ENCODE peak calls at places on chromosomes 5 and 9, in seven cellular contexts. O is HepG2, I is IMR-90, K is HCT116, D is A549, G is GM12878, L is K562. X is an unnamed sample.

GRCh38 chr5:1107167-1108007 is 4.5 kb downstream of the SLC12A7 start:
- DNase-seq in O (peak), K (no peak), D (no peak), I (no peak), G (no peak), L (no peak), X (peak)

GRCh38 chr9:68949271-68950000 is 64.5 kb downstream of the PRKACG start:
- DNase-seq in G (peak), L (no peak), I (no peak), O (no peak), K (no peak), D (no peak), X (no peak)

GRCh38 chr5:109865636-109866035 is 175.9 kb downstream of the MAN2A1 start:
- DNase-seq in D (no peak), G (no peak), I (peak), L (no peak), K (no peak), O (peak), X (peak)

GRCh38 chr9:113503613-113504230 is 40.2 kb downstream of the RGS3 start:
- DNase-seq in O (no peak), K (no peak), L (no peak), I (peak), D (no peak), G (no peak), X (no peak)

GRCh38 chr5:90015584-90016018 is 394.0 kb downstream of the CETN3 start:
- DNase-seq in G (peak), D (no peak), L (no peak), K (no peak), O (no peak), I (peak), X (no peak)

GRCh38 chr9:33318781-33319180 is 28.5 kb downstream of the NFX1 start:
- DNase-seq in L (no peak), G (no peak), K (no peak), O (no peak), D (no peak), I (no peak), X (no peak)

GRCh38 chr9:74478606-74479005 is 18.5 kb upstream of the RORB start:
- DNase-seq in O (no peak), L (no peak), I (no peak), G (no peak), K (no peak), D (no peak), X (no peak)

GRCh38 chr5:112226215-112226614 is 192.9 kb downstream of the EPB41L4A start:
- DNase-seq in I (no peak), G (no peak), K (no peak), D (no peak), O (no peak), L (no peak), X (no peak)

GRCh38 chr9:112029921-112030444 is 133.4 kb downstream of the UGCG start:
- DNase-seq in O (peak), I (peak), L (no peak), K (no peak), G (no peak), D (peak), X (no peak)

GRCh38 chr5:56919942-56920662 is 10.7 kb downstream of the SETD9 start:
- DNase-seq in I (no peak), O (no peak), K (no peak), L (no peak), D (no peak), G (no peak), X (no peak)

GRCh38 chr9:89720721-89721660 is 116.2 kb downstream of the GADD45G start:
- DNase-seq in K (no peak), L (no peak), G (no peak), O (no peak), D (no peak), I (no peak), X (no peak)

GRCh38 chr5:55226027-55226933 is 835 bp downstream of the MCIDAS start:
- DNase-seq in D (peak), G (no peak), K (peak), L (peak), O (peak), I (peak), X (peak)

GRCh38 chr5:72522607-72523006 is 15.4 kb upstream of the ZNF366 start:
- DNase-seq in O (no peak), K (no peak), L (no peak), G (no peak), I (no peak), D (no peak), X (no peak)

GRCh38 chr9:131167146-131167692 is 41.8 kb downstream of the NUP214 start:
- DNase-seq in G (no peak), D (no peak), O (no peak), I (no peak), L (no peak), K (no peak), X (no peak)

GRCh38 chr5:15757103-15757502 is 257.1 kb downstream of the FBXL7 start:
- DNase-seq in L (no peak), G (no peak), K (no peak), I (peak), O (no peak), D (no peak), X (no peak)

GRCh38 chr9:4640027-4640426 is 22.1 kb upstream of the PLPP6 start:
- DNase-seq in D (no peak), G (no peak), I (no peak), O (peak), L (peak), K (peak), X (no peak)

GRCh38 chr5:150765789-150766149 is 7.0 kb upstream of the DCTN4 start:
- DNase-seq in D (no peak), G (no peak), O (no peak), I (no peak), L (no peak), K (no peak), X (no peak)

GRCh38 chr9:70566743-70567142 is 152.3 kb upstream of the KLF9 start:
- DNase-seq in O (no peak), G (no peak), K (no peak), I (no peak), D (no peak), L (no peak), X (no peak)

GRCh38 chr5:142151436-142152382 is 43.1 kb downstream of the NDFIP1 start:
- DNase-seq in D (peak), G (peak), L (peak), K (peak), I (peak), O (peak), X (no peak)

GRCh38 chr9:126499005-126499910 is 114.5 kb upstream of the LMX1B start:
- DNase-seq in O (peak), K (no peak), L (peak), G (no peak), D (peak), I (peak), X (peak)

GRCh38 chr9:128118971-128119665 is 8.4 kb downstream of the PTGES2 start:
- DNase-seq in L (no peak), K (no peak), G (no peak), I (no peak), D (no peak), O (no peak), X (no peak)

GRCh38 chr9:136484153-136485048 is 1.6 kb upstream of the SEC16A start:
- DNase-seq in I (no peak), D (no peak), G (no peak), K (no peak), L (no peak), O (peak), X (no peak)

GRCh38 chr9:133579231-133579560 is 30.0 kb downstream of the FAM163B start:
- DNase-seq in D (no peak), K (no peak), O (no peak), I (no peak), L (no peak), G (no peak), X (no peak)

GRCh38 chr5:148807845-148808244 is 18.6 kb upstream of the ADRB2 start:
- DNase-seq in L (peak), O (no peak), D (no peak), K (no peak), G (no peak), I (no peak), X (no peak)

GRCh38 chr9:129835860-129836223 is 584 bp downstream of the USP20 start:
- DNase-seq in K (no peak), G (no peak), D (peak), O (no peak), I (peak), L (no peak), X (no peak)

GRCh38 chr9:133375724-133376654 is at the start of the genes STKLD1 and SURF4:
- DNase-seq in D (peak), G (peak), I (peak), L (peak), K (peak), O (peak), X (peak)

GRCh38 chr5:5314166-5314565 is 108.3 kb upstream of the ICE1 start:
- DNase-seq in I (no peak), L (no peak), K (no peak), G (no peak), D (no peak), O (no peak), X (no peak)

GRCh38 chr9:2872307-2872940 is 28.5 kb upstream of the PUM3 start:
- DNase-seq in I (peak), K (peak), L (no peak), G (no peak), D (no peak), O (peak), X (no peak)

GRCh38 chr5:157772077-157772613 is 28.6 kb downstream of the LSM11 start:
- DNase-seq in K (no peak), I (no peak), G (no peak), D (no peak), O (no peak), L (no peak), X (no peak)

GRCh38 chr5:59598547-59598874 is 295.0 kb downstream of the PDE4D start:
- DNase-seq in L (no peak), K (no peak), O (no peak), I (no peak), D (no peak), G (no peak), X (no peak)

GRCh38 chr5:125467222-125467621 is 720.8 kb upstream of the ZNF608 start:
- DNase-seq in D (no peak), O (no peak), I (no peak), K (no peak), L (no peak), G (no peak), X (no peak)

GRCh38 chr9:34437006-34437925 is 21.1 kb downstream of the FAM219A start:
- DNase-seq in O (peak), I (peak), L (peak), G (peak), K (peak), D (peak), X (peak)

GRCh38 chr5:1507961-1508678 is 15.6 kb downstream of the LPCAT1 start:
- DNase-seq in O (no peak), L (no peak), G (no peak), D (no peak), K (no peak), I (no peak), X (no peak)

GRCh38 chr5:32869216-32869615 is 158.1 kb downstream of the NPR3 start:
- DNase-seq in L (no peak), K (no peak), I (peak), O (no peak), G (no peak), D (no peak), X (no peak)

GRCh38 chr5:172973127-172973916 is 10.2 kb upstream of the ATP6V0E1 start:
- DNase-seq in G (no peak), K (no peak), O (no peak), I (peak), D (no peak), L (no peak), X (no peak)

GRCh38 chr9:137919095-137919465 is 41.5 kb downstream of the CACNA1B start:
- DNase-seq in G (no peak), O (no peak), I (no peak), D (no peak), K (no peak), L (no peak), X (no peak)

GRCh38 chr9:92971776-92972175 is 24.5 kb downstream of the FGD3 start:
- DNase-seq in G (no peak), D (no peak), O (no peak), L (no peak), I (no peak), K (no peak), X (peak)

GRCh38 chr9:92970467-92970923 is 23.2 kb downstream of the FGD3 start:
- DNase-seq in G (no peak), L (peak), D (no peak), O (no peak), K (no peak), I (peak), X (peak)

GRCh38 chr9:92968081-92968480 is 20.8 kb downstream of the FGD3 start:
- DNase-seq in O (no peak), D (no peak), I (no peak), K (no peak), L (no peak), G (no peak), X (no peak)

GRCh38 chr9:92971121-92971520 is 23.8 kb downstream of the FGD3 start:
- DNase-seq in D (no peak), I (no peak), O (no peak), G (no peak), L (no peak), K (no peak), X (no peak)

GRCh38 chr9:92969516-92970466 is 22.5 kb downstream of the FGD3 start:
- DNase-seq in I (no peak), L (no peak), O (no peak), K (no peak), D (no peak), G (no peak), X (no peak)
- TF ChIP-seq CEBPB in I (no peak), L (no peak), O (no peak), K (no peak), D (no peak), G (no peak), X (no peak)

GRCh38 chr5:96247733-96248132 is 185.3 kb downstream of the PCSK1 start:
- DNase-seq in O (no peak), G (no peak), K (no peak), D (no peak), L (no peak), I (no peak), X (no peak)

GRCh38 chr5:96248152-96248551 is 184.9 kb downstream of the PCSK1 start:
- DNase-seq in K (no peak), G (no peak), O (no peak), D (no peak), I (no peak), L (no peak), X (no peak)

GRCh38 chr5:96245401-96246091 is 187.5 kb downstream of the PCSK1 start:
- DNase-seq in I (peak), G (no peak), O (peak), D (no peak), K (no peak), L (no peak), X (no peak)

GRCh38 chr5:96244696-96245095 is 188.4 kb downstream of the PCSK1 start:
- DNase-seq in K (no peak), O (no peak), G (no peak), L (no peak), D (no peak), I (no peak), X (no peak)

GRCh38 chr5:96247097-96247675 is 185.9 kb downstream of the PCSK1 start:
- DNase-seq in K (no peak), D (no peak), L (no peak), O (no peak), G (no peak), I (peak), X (no peak)
- TF ChIP-seq CEBPB in K (no peak), D (no peak), L (no peak), O (no peak), G (no peak), I (no peak), X (no peak)

GRCh38 chr5:9148242-9148641 is 397.6 kb downstream of the SEMA5A start:
- DNase-seq in K (no peak), O (no peak), D (no peak), G (no peak), I (peak), L (no peak), X (no peak)

GRCh38 chr5:9151671-9152427 is 394.0 kb downstream of the SEMA5A start:
- DNase-seq in D (no peak), L (no peak), I (peak), G (no peak), K (no peak), O (no peak), X (no peak)

GRCh38 chr5:9149988-9150387 is 395.9 kb downstream of the SEMA5A start:
- DNase-seq in I (peak), G (no peak), O (no peak), L (no peak), K (no peak), D (no peak), X (no peak)
- TF ChIP-seq CEBPB in I (peak), G (no peak), O (no peak), L (no peak), K (no peak), D (no peak), X (no peak)

DNA sequence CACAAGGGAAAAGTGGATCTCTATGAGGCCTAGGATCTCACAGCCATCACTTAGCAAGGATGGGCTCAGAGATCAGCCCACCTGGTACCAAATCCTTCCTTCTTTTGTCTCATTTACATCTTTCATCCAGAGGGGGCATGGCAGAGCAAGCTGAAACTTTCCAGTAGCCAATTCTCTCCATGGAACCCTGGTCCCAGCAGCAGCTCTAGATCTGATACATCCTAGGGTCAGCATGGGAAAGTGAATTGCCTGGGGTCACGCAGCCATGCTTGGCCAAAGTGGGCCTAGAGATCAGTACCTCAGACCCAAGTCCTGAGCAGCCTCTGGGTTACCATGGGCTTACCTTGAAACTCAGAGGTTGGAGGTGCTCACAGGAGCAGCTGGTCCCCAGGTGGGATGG is 170.5 kb downstream of the GABBR2 start:
- DNase-seq in D (no peak), I (no peak), K (no peak), O (no peak), L (no peak), G (no peak), X (no peak)
- TF ChIP-seq CEBPB in D (no peak), I (no peak), K (no peak), O (no peak), L (no peak), G (no peak), X (no peak)